ENCODE peak calls at places on chromosomes 7 and 10, in five cellular contexts. M is HCT116, I is gastrocnemius medialis, Q is psoas muscle, P is keratinocyte. B is an unnamed sample. For H3K4me1, the result is how much of the 10 kb centered on the place peaks cover.

GRCh38 chr7:48441848-48442492 is 270.7 kb downstream of the ABCA13 start:
- DNase-seq in M (no peak), I (no peak), Q (no peak), P (no peak), B (no peak)

GRCh38 chr10:20287951-20288350 is 471.7 kb downstream of the PLXDC2 start:
- DNase-seq in M (no peak), I (no peak), Q (no peak), P (no peak), B (no peak)

GRCh38 chr7:41785265-41785664 is 82.4 kb upstream of the INHBA start:
- DNase-seq in M (no peak), I (no peak), Q (no peak), P (no peak), B (no peak)

GRCh38 chr7:133642907-133643306 is 390.0 kb downstream of the EXOC4 start:
- DNase-seq in M (no peak), I (no peak), Q (no peak), P (peak), B (no peak)

GRCh38 chr10:102712089-102712488 is 2.1 kb downstream of the ARL3 start:
- DNase-seq in M (no peak), I (no peak), Q (no peak), P (no peak), B (no peak)

GRCh38 chr7:150377116-150377979 is 1.8 kb upstream of the ZNF775 start:
- DNase-seq in M (no peak), I (no peak), Q (no peak), P (no peak), B (no peak)

GRCh38 chr10:69087600-69088470 is at the start of gene SRGN:
- DNase-seq in M (no peak), I (peak), Q (peak), P (no peak), B (peak)

GRCh38 chr10:113052076-113052830 is 102.2 kb downstream of the TCF7L2 start:
- DNase-seq in M (no peak), I (no peak), Q (no peak), P (no peak), B (no peak)

GRCh38 chr10:77496941-77497420 is 140.6 kb downstream of the KCNMA1 start:
- DNase-seq in M (no peak), I (no peak), Q (no peak), P (peak), B (no peak)
- H3K4me1 ChIP-seq in M (under half), I (half or more), Q (half or more), P (under half), B (half or more)

DNA sequence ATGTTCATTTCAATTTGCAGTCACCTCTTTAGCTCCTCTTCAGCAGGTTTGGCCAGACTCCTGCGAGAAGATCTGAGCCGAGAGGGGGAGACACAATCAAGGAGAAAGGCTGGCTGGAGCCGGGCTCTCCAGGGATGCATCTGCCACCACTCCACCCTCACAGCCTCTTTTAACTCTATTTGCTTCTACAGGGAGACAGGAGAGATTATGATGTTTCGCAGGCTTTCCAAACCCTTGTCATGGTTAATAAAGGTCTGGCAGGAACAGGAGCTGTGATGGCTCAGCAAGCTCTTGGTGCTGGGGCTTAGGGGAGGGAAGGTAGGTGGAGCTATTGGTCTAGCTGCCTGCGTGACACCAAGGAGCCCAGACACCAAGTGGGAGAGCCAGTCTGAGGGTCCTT is 448.1 kb upstream of the PODXL start:
- DNase-seq in M (no peak), I (no peak), Q (no peak), P (no peak), B (no peak)
- TF ChIP-seq CTCF in M (no peak), I (no peak), Q (peak), P (peak), B (peak)

GRCh38 chr10:4154317-4154716 is 369.3 kb upstream of the KLF6 start:
- DNase-seq in M (no peak), I (no peak), Q (no peak), P (no peak), B (no peak)
- H3K4me1 ChIP-seq in M (under half), I (under half), Q (under half), P (under half), B (under half)

GRCh38 chr7:32204361-32205018 is 134.3 kb upstream of the PDE1C start:
- DNase-seq in M (peak), I (no peak), Q (peak), P (peak), B (peak)
- TF ChIP-seq CTCF in M (peak), I (peak), Q (peak), P (peak), B (peak)

DNA sequence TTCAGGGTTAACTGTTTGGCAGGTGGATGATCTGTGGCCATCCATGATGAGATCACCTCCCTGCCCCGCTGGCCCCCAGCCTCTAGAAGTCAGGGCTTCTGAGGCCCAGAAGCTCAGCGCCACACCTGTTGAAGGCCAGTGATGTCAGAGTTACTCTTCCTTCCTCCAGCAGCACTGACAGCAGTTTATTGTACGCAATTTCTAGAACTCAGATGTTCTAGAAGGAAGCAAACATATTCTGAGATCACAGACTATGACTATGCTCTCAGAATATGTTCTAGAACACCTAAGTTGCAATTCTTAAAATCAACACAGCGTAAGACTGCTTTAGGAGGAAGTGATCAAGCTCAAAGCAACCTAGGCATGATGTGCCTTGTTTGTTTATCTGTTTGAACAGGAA is 196.3 kb upstream of the KLF14 start:
- DNase-seq in M (no peak), I (no peak), Q (peak), P (no peak), B (peak)
- H3K4me1 ChIP-seq in M (half or more), I (half or more), Q (half or more), P (under half), B (under half)

GRCh38 chr7:111855842-111856227 is 293.5 kb upstream of the IMMP2L start:
- DNase-seq in M (no peak), I (no peak), Q (no peak), P (no peak), B (peak)
- TF ChIP-seq CTCF in M (peak), I (no peak), Q (no peak), P (peak), B (no peak)

GRCh38 chr7:130881799-130882141 is 147.8 kb upstream of the KLF14 start:
- DNase-seq in M (no peak), I (no peak), Q (no peak), P (no peak), B (no peak)

GRCh38 chr7:130879191-130879590 is 145.2 kb upstream of the KLF14 start:
- DNase-seq in M (no peak), I (no peak), Q (no peak), P (no peak), B (no peak)

GRCh38 chr7:130882396-130882795 is 148.4 kb upstream of the KLF14 start:
- DNase-seq in M (no peak), I (no peak), Q (peak), P (no peak), B (no peak)

GRCh38 chr7:130881091-130881798 is 147.2 kb upstream of the KLF14 start:
- DNase-seq in M (no peak), I (no peak), Q (no peak), P (no peak), B (no peak)

GRCh38 chr7:130880668-130881067 is 146.7 kb upstream of the KLF14 start:
- DNase-seq in M (no peak), I (peak), Q (no peak), P (no peak), B (no peak)
- H3K4me1 ChIP-seq in M (half or more), I (half or more), Q (half or more), P (under half), B (half or more)

GRCh38 chr7:14740606-14741005 is 161.9 kb downstream of the DGKB start:
- DNase-seq in M (no peak), I (no peak), Q (no peak), P (no peak), B (no peak)

GRCh38 chr7:14738086-14738485 is 164.5 kb downstream of the DGKB start:
- DNase-seq in M (no peak), I (no peak), Q (no peak), P (no peak), B (no peak)

GRCh38 chr7:14739496-14740185 is 162.9 kb downstream of the DGKB start:
- DNase-seq in M (no peak), I (no peak), Q (no peak), P (no peak), B (no peak)

DNA sequence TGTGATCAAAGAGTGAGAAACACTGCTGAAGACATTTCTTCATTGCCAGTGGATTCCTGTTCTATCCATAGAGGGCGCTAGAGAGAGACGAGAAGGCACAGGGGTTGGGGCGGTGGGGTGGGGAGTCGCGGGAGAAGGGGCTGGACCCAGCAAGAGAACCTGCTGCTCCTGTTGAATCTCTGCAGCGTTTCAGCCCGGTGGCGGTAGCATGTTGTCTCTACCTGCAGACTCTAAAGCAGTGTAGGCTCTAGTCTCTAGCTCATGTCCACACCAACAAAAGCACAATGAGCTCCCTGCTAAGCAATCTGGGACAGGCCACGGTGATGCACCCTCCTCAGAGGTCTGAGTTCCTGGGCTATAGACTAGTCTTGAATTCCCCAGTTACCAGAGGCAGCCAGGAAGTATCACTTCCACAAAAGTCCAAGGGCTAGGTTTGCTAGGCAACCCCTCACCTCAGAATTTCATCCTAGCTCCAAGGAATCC is 167.7 kb downstream of the DGKB start:
- DNase-seq in M (no peak), I (no peak), Q (peak), P (no peak), B (no peak)
- TF ChIP-seq CTCF in M (peak), I (no peak), Q (no peak), P (no peak), B (no peak)

DNA sequence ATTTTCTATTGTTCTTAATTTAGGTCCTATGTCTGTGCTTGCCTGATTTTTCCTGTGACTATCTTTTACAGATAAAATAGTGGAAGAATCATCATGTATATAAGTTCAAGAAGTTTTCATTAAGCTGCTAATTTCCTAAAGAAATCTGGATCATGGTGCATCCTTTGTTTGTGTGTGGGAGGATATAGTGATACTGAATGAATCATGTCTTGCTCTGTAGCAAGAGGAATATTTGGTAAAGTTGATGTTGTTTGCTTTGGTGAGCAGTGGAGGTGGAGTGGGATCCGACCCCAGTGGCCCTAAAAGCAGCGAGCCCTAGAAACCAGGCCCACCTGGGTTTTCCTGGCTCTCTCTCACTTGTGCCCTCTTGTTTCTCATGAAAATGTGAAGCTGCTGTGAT is 83.7 kb downstream of the CCNY start:
- DNase-seq in M (no peak), I (no peak), Q (no peak), P (no peak), B (no peak)
- H3K4me1 ChIP-seq in M (under half), I (half or more), Q (half or more), P (half or more), B (half or more)

B was measured in esophagus muscularis mucosa.